ENCODE peak calls at places on chromosomes 12 and 14, in nine cellular contexts. One of them, this sample, is unnamed.

GRCh38 chr14:30005114-30005698 is 77.6 kb upstream of the PRKD1 start:
- DNase-seq in mammary epithelial cell: peak; percentile 21
- DNase-seq in H7: peak; percentile 48
- DNase-seq in H1: no peak
- DNase-seq in cardiac muscle cell: peak; percentile 86
- DNase-seq in WERI-Rb-1: peak; percentile 10
- DNase-seq in left ventricle myocardium inferior: no peak
- DNase-seq in aorta: no peak
- DNase-seq in right cardiac atrium: no peak
- DNase-seq in this sample: no peak

GRCh38 chr12:131093971-131094830 is 140.5 kb downstream of the ADGRD1 start:
- DNase-seq in WERI-Rb-1: peak; percentile 4
- DNase-seq in mammary epithelial cell: no peak
- DNase-seq in H1: no peak
- DNase-seq in aorta: peak; percentile 37
- DNase-seq in right cardiac atrium: no peak
- DNase-seq in H7: no peak
- DNase-seq in left ventricle myocardium inferior: no peak
- DNase-seq in cardiac muscle cell: no peak
- DNase-seq in this sample: no peak

GRCh38 chr12:51247523-51248206 is 9.0 kb downstream of the DAZAP2 start:
- DNase-seq in aorta: no peak
- DNase-seq in right cardiac atrium: no peak
- DNase-seq in WERI-Rb-1: no peak
- DNase-seq in left ventricle myocardium inferior: no peak
- DNase-seq in cardiac muscle cell: no peak
- DNase-seq in H1: no peak
- DNase-seq in H7: peak; percentile 51
- DNase-seq in mammary epithelial cell: no peak
- DNase-seq in this sample: no peak

GRCh38 chr12:127235771-127236170 is 1031.2 kb upstream of the TMEM132C start:
- DNase-seq in cardiac muscle cell: no peak
- DNase-seq in H1: no peak
- DNase-seq in left ventricle myocardium inferior: no peak
- DNase-seq in right cardiac atrium: no peak
- DNase-seq in aorta: no peak
- DNase-seq in H7: no peak
- DNase-seq in WERI-Rb-1: no peak
- DNase-seq in mammary epithelial cell: no peak
- DNase-seq in this sample: no peak

GRCh38 chr12:74043343-74043742 is 494.3 kb upstream of the ATXN7L3B start:
- DNase-seq in right cardiac atrium: no peak
- DNase-seq in WERI-Rb-1: no peak
- DNase-seq in left ventricle myocardium inferior: no peak
- DNase-seq in aorta: no peak
- DNase-seq in H1: no peak
- DNase-seq in mammary epithelial cell: peak; percentile 98
- DNase-seq in H7: no peak
- DNase-seq in cardiac muscle cell: no peak
- DNase-seq in this sample: no peak

GRCh38 chr12:21413369-21414277 is 23.8 kb upstream of the PYROXD1 start:
- DNase-seq in H1: no peak
- DNase-seq in WERI-Rb-1: peak; percentile 45
- DNase-seq in right cardiac atrium: no peak
- DNase-seq in aorta: no peak
- DNase-seq in H7: no peak
- DNase-seq in left ventricle myocardium inferior: no peak
- DNase-seq in cardiac muscle cell: no peak
- DNase-seq in mammary epithelial cell: no peak
- DNase-seq in this sample: no peak

GRCh38 chr14:78259831-78260230 is 89.7 kb downstream of the NRXN3 start:
- DNase-seq in cardiac muscle cell: no peak
- DNase-seq in left ventricle myocardium inferior: no peak
- DNase-seq in right cardiac atrium: no peak
- DNase-seq in mammary epithelial cell: no peak
- DNase-seq in WERI-Rb-1: no peak
- DNase-seq in aorta: no peak
- DNase-seq in H1: no peak
- DNase-seq in H7: no peak
- DNase-seq in this sample: no peak

GRCh38 chr12:2291947-2292346 is 239.2 kb downstream of the CACNA1C start:
- DNase-seq in aorta: no peak
- DNase-seq in right cardiac atrium: no peak
- DNase-seq in mammary epithelial cell: no peak
- DNase-seq in cardiac muscle cell: no peak
- DNase-seq in H7: no peak
- DNase-seq in WERI-Rb-1: no peak
- DNase-seq in H1: no peak
- DNase-seq in left ventricle myocardium inferior: no peak
- DNase-seq in this sample: no peak

GRCh38 chr12:19826988-19827550 is 387.8 kb downstream of the AEBP2 start:
- DNase-seq in WERI-Rb-1: no peak
- DNase-seq in H7: no peak
- DNase-seq in cardiac muscle cell: peak; percentile 21
- DNase-seq in right cardiac atrium: no peak
- DNase-seq in mammary epithelial cell: peak; percentile 18
- DNase-seq in aorta: no peak
- DNase-seq in left ventricle myocardium inferior: no peak
- DNase-seq in H1: no peak
- DNase-seq in this sample: no peak

GRCh38 chr12:11592484-11592883 is 57.0 kb upstream of the ETV6 start:
- DNase-seq in mammary epithelial cell: no peak
- DNase-seq in H7: no peak
- DNase-seq in H1: no peak
- DNase-seq in right cardiac atrium: no peak
- DNase-seq in WERI-Rb-1: no peak
- DNase-seq in cardiac muscle cell: no peak
- DNase-seq in left ventricle myocardium inferior: no peak
- DNase-seq in aorta: no peak
- DNase-seq in this sample: no peak

GRCh38 chr12:109291531-109292341 is 17.3 kb downstream of the FOXN4 start:
- DNase-seq in WERI-Rb-1: peak; percentile 94
- DNase-seq in aorta: peak; percentile 69
- DNase-seq in right cardiac atrium: peak; percentile 89
- DNase-seq in H1: peak; percentile 56
- DNase-seq in mammary epithelial cell: no peak
- DNase-seq in cardiac muscle cell: peak; percentile 41
- DNase-seq in H7: peak; percentile 95
- DNase-seq in left ventricle myocardium inferior: peak; percentile 74
- DNase-seq in this sample: no peak

GRCh38 chr12:132067182-132067581 is 76.9 kb downstream of the DDX51 start:
- DNase-seq in left ventricle myocardium inferior: no peak
- DNase-seq in H1: no peak
- DNase-seq in WERI-Rb-1: no peak
- DNase-seq in right cardiac atrium: no peak
- DNase-seq in aorta: no peak
- DNase-seq in H7: no peak
- DNase-seq in mammary epithelial cell: no peak
- DNase-seq in cardiac muscle cell: no peak
- DNase-seq in this sample: no peak

GRCh38 chr12:88559772-88560171 is 20.5 kb downstream of the KITLG start:
- DNase-seq in mammary epithelial cell: peak; percentile 66
- DNase-seq in WERI-Rb-1: no peak
- DNase-seq in H7: no peak
- DNase-seq in H1: no peak
- DNase-seq in cardiac muscle cell: no peak
- DNase-seq in right cardiac atrium: no peak
- DNase-seq in aorta: no peak
- DNase-seq in left ventricle myocardium inferior: no peak
- DNase-seq in this sample: no peak

GRCh38 chr14:79256311-79256879 is 954.9 kb downstream of the DIO2 start:
- DNase-seq in cardiac muscle cell: no peak
- DNase-seq in right cardiac atrium: no peak
- DNase-seq in mammary epithelial cell: no peak
- DNase-seq in WERI-Rb-1: peak; percentile 24
- DNase-seq in H1: no peak
- DNase-seq in H7: no peak
- DNase-seq in left ventricle myocardium inferior: no peak
- DNase-seq in aorta: no peak
- DNase-seq in this sample: no peak

GRCh38 chr12:92943482-92944250 is 14.6 kb upstream of the EEA1 start:
- DNase-seq in mammary epithelial cell: no peak
- DNase-seq in WERI-Rb-1: no peak
- DNase-seq in cardiac muscle cell: peak; percentile 80
- DNase-seq in H7: no peak
- DNase-seq in left ventricle myocardium inferior: no peak
- DNase-seq in H1: no peak
- DNase-seq in right cardiac atrium: no peak
- DNase-seq in aorta: no peak
- DNase-seq in this sample: no peak

GRCh38 chr12:72272731-72273498 is 745 bp downstream of the TRHDE start:
- DNase-seq in cardiac muscle cell: peak; percentile 6
- DNase-seq in H1: no peak
- DNase-seq in aorta: peak; percentile 40
- DNase-seq in mammary epithelial cell: peak; percentile 69
- DNase-seq in right cardiac atrium: peak; percentile 72
- DNase-seq in WERI-Rb-1: peak; percentile 44
- DNase-seq in H7: peak; percentile 65
- DNase-seq in left ventricle myocardium inferior: no peak
- DNase-seq in this sample: no peak

GRCh38 chr12:72270246-72270645 is 1.9 kb upstream of the TRHDE start:
- DNase-seq in H1: no peak
- DNase-seq in right cardiac atrium: no peak
- DNase-seq in WERI-Rb-1: no peak
- DNase-seq in mammary epithelial cell: no peak
- DNase-seq in H7: no peak
- DNase-seq in left ventricle myocardium inferior: no peak
- DNase-seq in cardiac muscle cell: no peak
- DNase-seq in aorta: no peak
- DNase-seq in this sample: no peak

GRCh38 chr12:72271741-72272661 is at the start of gene TRHDE:
- DNase-seq in aorta: peak; percentile 51
- DNase-seq in H7: peak; percentile 84
- DNase-seq in mammary epithelial cell: peak; percentile 64
- DNase-seq in cardiac muscle cell: peak; percentile 35
- DNase-seq in WERI-Rb-1: peak; percentile 54
- DNase-seq in left ventricle myocardium inferior: no peak
- DNase-seq in H1: no peak
- DNase-seq in right cardiac atrium: peak; percentile 82
- DNase-seq in this sample: no peak

GRCh38 chr12:72269491-72269890 is 2.7 kb upstream of the TRHDE start:
- DNase-seq in left ventricle myocardium inferior: no peak
- DNase-seq in H1: no peak
- DNase-seq in right cardiac atrium: no peak
- DNase-seq in cardiac muscle cell: no peak
- DNase-seq in mammary epithelial cell: no peak
- DNase-seq in WERI-Rb-1: no peak
- DNase-seq in H7: no peak
- DNase-seq in aorta: no peak
- DNase-seq in this sample: no peak

GRCh38 chr12:72271401-72271740 is 799 bp upstream of the TRHDE start:
- DNase-seq in left ventricle myocardium inferior: no peak
- DNase-seq in right cardiac atrium: peak; percentile 59
- DNase-seq in H1: no peak
- DNase-seq in WERI-Rb-1: peak; percentile 92
- DNase-seq in mammary epithelial cell: no peak
- DNase-seq in cardiac muscle cell: peak; percentile 21
- DNase-seq in H7: peak; percentile 70
- DNase-seq in aorta: peak; percentile 39
- DNase-seq in this sample: no peak
- H3K4me3 ChIP-seq in left ventricle myocardium inferior: peak overlapping the region; percentile 66
- H3K4me3 ChIP-seq in right cardiac atrium: peak overlapping the region; percentile 78
- H3K4me3 ChIP-seq in H1: peak overlapping the region; percentile 81
- H3K4me3 ChIP-seq in WERI-Rb-1: peak overlapping the region; percentile 56
- H3K4me3 ChIP-seq in mammary epithelial cell: peak overlapping the region; percentile 85
- H3K4me3 ChIP-seq in cardiac muscle cell: peak overlapping the region; percentile 44
- H3K4me3 ChIP-seq in H7: peak overlapping the region; percentile 73
- H3K4me3 ChIP-seq in aorta: peak overlapping the region; percentile 45
- H3K4me3 ChIP-seq in this sample: no peak overlapping the region

DNA sequence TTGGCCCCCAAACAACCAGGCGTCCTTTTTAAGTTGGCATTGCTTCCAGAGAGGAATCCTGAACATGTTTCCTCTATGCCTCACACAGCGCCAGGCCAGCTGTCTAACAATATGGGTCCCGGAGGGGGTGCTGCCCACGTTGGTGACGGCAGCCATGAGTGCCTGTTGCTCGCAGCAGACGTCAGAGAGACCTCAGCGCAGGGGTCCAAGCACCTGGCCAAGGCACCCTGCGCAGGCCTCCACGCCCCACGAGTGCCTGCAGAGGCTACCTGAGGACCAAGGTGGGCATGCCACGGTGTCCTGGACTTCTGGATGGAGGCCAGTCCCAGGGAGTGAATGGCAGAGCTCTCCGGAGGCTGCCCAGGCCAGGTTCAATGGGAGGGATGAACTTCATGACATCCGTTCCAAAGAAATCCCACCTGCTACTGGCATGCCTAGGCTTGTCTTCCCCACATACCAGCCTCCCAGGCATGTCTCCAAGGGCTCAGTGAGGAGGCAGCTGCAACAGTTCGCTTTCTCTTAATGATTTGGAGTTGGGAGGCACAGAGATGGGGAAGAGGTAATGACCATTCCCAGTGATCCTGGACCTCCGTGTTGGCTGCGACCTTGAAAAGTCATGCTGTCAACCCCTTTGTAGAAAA is 11.6 kb upstream of the FOXN3 start:
- DNase-seq in WERI-Rb-1: peak; percentile 65
- DNase-seq in H1: no peak
- DNase-seq in H7: no peak
- DNase-seq in cardiac muscle cell: no peak
- DNase-seq in aorta: peak; percentile 64
- DNase-seq in right cardiac atrium: peak; percentile 71
- DNase-seq in mammary epithelial cell: peak; percentile 77
- DNase-seq in left ventricle myocardium inferior: no peak
- DNase-seq in this sample: no peak
- H3K4me3 ChIP-seq in WERI-Rb-1: no peak overlapping the region
- H3K4me3 ChIP-seq in H1: no peak overlapping the region
- H3K4me3 ChIP-seq in H7: no peak overlapping the region
- H3K4me3 ChIP-seq in cardiac muscle cell: no peak overlapping the region
- H3K4me3 ChIP-seq in aorta: no peak overlapping the region
- H3K4me3 ChIP-seq in right cardiac atrium: no peak overlapping the region
- H3K4me3 ChIP-seq in mammary epithelial cell: peak overlapping the region; percentile 3
- H3K4me3 ChIP-seq in left ventricle myocardium inferior: peak overlapping the region; percentile 24
- H3K4me3 ChIP-seq in this sample: no peak overlapping the region

GRCh38 chr12:32108829-32109228 is 2.2 kb downstream of the BICD1 start:
- DNase-seq in left ventricle myocardium inferior: no peak
- DNase-seq in H1: no peak
- DNase-seq in cardiac muscle cell: no peak
- DNase-seq in WERI-Rb-1: no peak
- DNase-seq in right cardiac atrium: no peak
- DNase-seq in mammary epithelial cell: no peak
- DNase-seq in H7: no peak
- DNase-seq in aorta: no peak
- DNase-seq in this sample: no peak
- H3K4me3 ChIP-seq in left ventricle myocardium inferior: no peak overlapping the region
- H3K4me3 ChIP-seq in H1: peak overlapping the region; percentile 32
- H3K4me3 ChIP-seq in cardiac muscle cell: peak overlapping the region; percentile 77
- H3K4me3 ChIP-seq in WERI-Rb-1: peak overlapping the region; percentile 80
- H3K4me3 ChIP-seq in right cardiac atrium: no peak overlapping the region
- H3K4me3 ChIP-seq in mammary epithelial cell: peak overlapping the region; percentile 87
- H3K4me3 ChIP-seq in H7: peak overlapping the region; percentile 97
- H3K4me3 ChIP-seq in aorta: no peak overlapping the region
- H3K4me3 ChIP-seq in this sample: no peak overlapping the region

DNA sequence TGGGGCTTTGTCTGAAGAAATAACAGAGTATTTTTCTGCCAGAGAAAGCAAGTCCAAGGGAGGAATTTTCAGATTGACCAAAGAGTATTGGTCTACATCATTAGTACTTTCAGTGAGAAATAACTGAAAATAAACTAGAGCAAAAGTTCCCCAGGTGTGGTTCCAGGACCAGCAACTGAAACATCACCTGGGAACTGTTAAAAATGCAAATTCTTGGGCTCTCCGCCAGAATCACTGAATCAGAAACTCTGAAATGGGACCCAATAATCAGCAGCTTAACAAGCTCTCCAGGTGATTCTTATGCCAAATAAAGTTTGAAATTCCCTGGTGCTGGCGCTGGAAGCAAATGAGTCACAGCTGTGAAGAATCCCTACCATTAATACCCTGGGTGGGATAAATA is 52.1 kb downstream of the EIF2S3B start:
- DNase-seq in WERI-Rb-1: no peak
- DNase-seq in mammary epithelial cell: peak; percentile 65
- DNase-seq in H7: no peak
- DNase-seq in H1: peak; percentile 19
- DNase-seq in aorta: no peak
- DNase-seq in left ventricle myocardium inferior: no peak
- DNase-seq in cardiac muscle cell: no peak
- DNase-seq in right cardiac atrium: no peak
- DNase-seq in this sample: no peak
- H3K4me3 ChIP-seq in WERI-Rb-1: no peak overlapping the region
- H3K4me3 ChIP-seq in mammary epithelial cell: no peak overlapping the region
- H3K4me3 ChIP-seq in H7: no peak overlapping the region
- H3K4me3 ChIP-seq in H1: no peak overlapping the region
- H3K4me3 ChIP-seq in aorta: no peak overlapping the region
- H3K4me3 ChIP-seq in left ventricle myocardium inferior: no peak overlapping the region
- H3K4me3 ChIP-seq in cardiac muscle cell: no peak overlapping the region
- H3K4me3 ChIP-seq in right cardiac atrium: no peak overlapping the region
- H3K4me3 ChIP-seq in this sample: peak overlapping the region; percentile 62